ENCODE peak calls at places on chromosomes 13 and 19, in nine cellular contexts. One of them, this sample, is unnamed.

GRCh38 chr19:31725051-31725450 is 375.8 kb upstream of the TSHZ3 start:
- DNase-seq in MM.1S: no peak
- DNase-seq in endothelial cell: no peak
- DNase-seq in neural crest cell: no peak
- DNase-seq in heart right ventricle: no peak
- DNase-seq in IMR-90: no peak
- DNase-seq in progenitor cell of endocrine pancreas: no peak
- DNase-seq in nephron progenitor cell: no peak
- DNase-seq in esophagus squamous epithelium: no peak
- DNase-seq in this sample: no peak

GRCh38 chr13:79307866-79308298 is 98.2 kb downstream of the RBM26 start:
- DNase-seq in MM.1S: no peak
- DNase-seq in endothelial cell: no peak
- DNase-seq in neural crest cell: no peak
- DNase-seq in heart right ventricle: no peak
- DNase-seq in IMR-90: peak
- DNase-seq in progenitor cell of endocrine pancreas: no peak
- DNase-seq in nephron progenitor cell: no peak
- DNase-seq in esophagus squamous epithelium: no peak
- DNase-seq in this sample: no peak

GRCh38 chr19:2800506-2800905 is 15.2 kb downstream of the THOP1 start:
- DNase-seq in MM.1S: no peak
- DNase-seq in endothelial cell: no peak
- DNase-seq in neural crest cell: no peak
- DNase-seq in heart right ventricle: peak
- DNase-seq in IMR-90: no peak
- DNase-seq in progenitor cell of endocrine pancreas: no peak
- DNase-seq in nephron progenitor cell: no peak
- DNase-seq in esophagus squamous epithelium: no peak
- DNase-seq in this sample: no peak

GRCh38 chr13:25300861-25301346 is 521 bp upstream of the NUP58 start:
- DNase-seq in MM.1S: no peak
- DNase-seq in endothelial cell: peak
- DNase-seq in neural crest cell: no peak
- DNase-seq in heart right ventricle: peak
- DNase-seq in IMR-90: no peak
- DNase-seq in progenitor cell of endocrine pancreas: no peak
- DNase-seq in nephron progenitor cell: no peak
- DNase-seq in esophagus squamous epithelium: no peak
- DNase-seq in this sample: peak

GRCh38 chr19:55437410-55437809 is 5.7 kb downstream of the SHISA7 start:
- DNase-seq in MM.1S: peak
- DNase-seq in endothelial cell: peak
- DNase-seq in neural crest cell: peak
- DNase-seq in heart right ventricle: peak
- DNase-seq in IMR-90: peak
- DNase-seq in progenitor cell of endocrine pancreas: peak
- DNase-seq in nephron progenitor cell: peak
- DNase-seq in esophagus squamous epithelium: no peak
- DNase-seq in this sample: no peak

GRCh38 chr13:100125946-100126345 is 37.1 kb downstream of the PCCA start:
- DNase-seq in MM.1S: no peak
- DNase-seq in endothelial cell: no peak
- DNase-seq in neural crest cell: no peak
- DNase-seq in heart right ventricle: no peak
- DNase-seq in IMR-90: no peak
- DNase-seq in progenitor cell of endocrine pancreas: no peak
- DNase-seq in nephron progenitor cell: no peak
- DNase-seq in esophagus squamous epithelium: no peak
- DNase-seq in this sample: no peak

GRCh38 chr19:16470911-16471811 is 609 bp downstream of the EPS15L1 start:
- DNase-seq in MM.1S: peak
- DNase-seq in endothelial cell: peak
- DNase-seq in neural crest cell: peak
- DNase-seq in heart right ventricle: peak
- DNase-seq in IMR-90: peak
- DNase-seq in progenitor cell of endocrine pancreas: no peak
- DNase-seq in nephron progenitor cell: no peak
- DNase-seq in esophagus squamous epithelium: no peak
- DNase-seq in this sample: peak

GRCh38 chr13:30708541-30708940 is 26.8 kb upstream of the ALOX5AP start:
- DNase-seq in MM.1S: no peak
- DNase-seq in endothelial cell: no peak
- DNase-seq in neural crest cell: no peak
- DNase-seq in heart right ventricle: no peak
- DNase-seq in IMR-90: peak
- DNase-seq in progenitor cell of endocrine pancreas: no peak
- DNase-seq in nephron progenitor cell: no peak
- DNase-seq in esophagus squamous epithelium: no peak
- DNase-seq in this sample: no peak

GRCh38 chr19:3984908-3985642 is at the start of gene EEF2:
- DNase-seq in MM.1S: peak
- DNase-seq in endothelial cell: peak
- DNase-seq in neural crest cell: peak
- DNase-seq in heart right ventricle: peak
- DNase-seq in IMR-90: peak
- DNase-seq in progenitor cell of endocrine pancreas: peak
- DNase-seq in nephron progenitor cell: peak
- DNase-seq in esophagus squamous epithelium: peak
- DNase-seq in this sample: peak

GRCh38 chr13:75792526-75793187 is 156.5 kb downstream of the LMO7 start:
- DNase-seq in MM.1S: no peak
- DNase-seq in endothelial cell: no peak
- DNase-seq in neural crest cell: no peak
- DNase-seq in heart right ventricle: no peak
- DNase-seq in IMR-90: peak
- DNase-seq in progenitor cell of endocrine pancreas: no peak
- DNase-seq in nephron progenitor cell: no peak
- DNase-seq in esophagus squamous epithelium: no peak
- DNase-seq in this sample: no peak

GRCh38 chr13:74210693-74211393 is 76.6 kb upstream of the KLF12 start:
- DNase-seq in MM.1S: no peak
- DNase-seq in endothelial cell: no peak
- DNase-seq in neural crest cell: no peak
- DNase-seq in heart right ventricle: no peak
- DNase-seq in IMR-90: peak
- DNase-seq in progenitor cell of endocrine pancreas: no peak
- DNase-seq in nephron progenitor cell: no peak
- DNase-seq in esophagus squamous epithelium: no peak
- DNase-seq in this sample: no peak

GRCh38 chr13:71703145-71703544 is 163.9 kb downstream of the DACH1 start:
- DNase-seq in MM.1S: no peak
- DNase-seq in endothelial cell: no peak
- DNase-seq in neural crest cell: no peak
- DNase-seq in heart right ventricle: no peak
- DNase-seq in IMR-90: no peak
- DNase-seq in progenitor cell of endocrine pancreas: no peak
- DNase-seq in nephron progenitor cell: no peak
- DNase-seq in esophagus squamous epithelium: no peak
- DNase-seq in this sample: no peak

GRCh38 chr13:35160921-35161320 is 218.9 kb downstream of the NBEA start:
- DNase-seq in MM.1S: no peak
- DNase-seq in endothelial cell: no peak
- DNase-seq in neural crest cell: no peak
- DNase-seq in heart right ventricle: no peak
- DNase-seq in IMR-90: no peak
- DNase-seq in progenitor cell of endocrine pancreas: no peak
- DNase-seq in nephron progenitor cell: no peak
- DNase-seq in esophagus squamous epithelium: no peak
- DNase-seq in this sample: no peak

GRCh38 chr13:35163674-35164073 is 221.6 kb downstream of the NBEA start:
- DNase-seq in MM.1S: peak
- DNase-seq in endothelial cell: no peak
- DNase-seq in neural crest cell: no peak
- DNase-seq in heart right ventricle: no peak
- DNase-seq in IMR-90: no peak
- DNase-seq in progenitor cell of endocrine pancreas: no peak
- DNase-seq in nephron progenitor cell: no peak
- DNase-seq in esophagus squamous epithelium: no peak
- DNase-seq in this sample: no peak

GRCh38 chr13:35165205-35165604 is 223.1 kb downstream of the NBEA start:
- DNase-seq in MM.1S: no peak
- DNase-seq in endothelial cell: no peak
- DNase-seq in neural crest cell: no peak
- DNase-seq in heart right ventricle: no peak
- DNase-seq in IMR-90: no peak
- DNase-seq in progenitor cell of endocrine pancreas: no peak
- DNase-seq in nephron progenitor cell: no peak
- DNase-seq in esophagus squamous epithelium: no peak
- DNase-seq in this sample: no peak

GRCh38 chr13:35164324-35164932 is 222.4 kb downstream of the NBEA start:
- DNase-seq in MM.1S: peak
- DNase-seq in endothelial cell: no peak
- DNase-seq in neural crest cell: no peak
- DNase-seq in heart right ventricle: no peak
- DNase-seq in IMR-90: peak
- DNase-seq in progenitor cell of endocrine pancreas: no peak
- DNase-seq in nephron progenitor cell: no peak
- DNase-seq in esophagus squamous epithelium: no peak
- DNase-seq in this sample: no peak

DNA sequence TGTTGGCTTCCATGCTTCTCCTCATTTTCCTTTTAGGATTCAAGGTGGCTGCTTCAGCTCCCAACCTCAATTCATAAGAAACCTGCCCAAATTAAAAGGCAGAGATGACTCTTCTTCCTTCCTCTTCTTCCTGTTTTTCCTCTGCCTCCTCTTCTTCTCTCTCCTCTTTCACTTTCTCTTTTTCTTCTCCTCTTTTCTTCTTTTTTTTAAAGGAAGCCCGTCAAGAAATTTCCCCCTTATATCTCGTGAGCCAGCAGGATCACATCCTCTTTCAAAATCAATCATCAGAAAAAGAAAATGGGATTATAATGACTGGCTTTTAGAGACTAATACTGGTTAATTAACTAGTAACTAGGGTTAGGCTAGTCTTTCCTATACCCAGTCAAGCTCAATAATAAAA is 220.3 kb downstream of the NBEA start:
- DNase-seq in MM.1S: no peak
- DNase-seq in endothelial cell: no peak
- DNase-seq in neural crest cell: no peak
- DNase-seq in heart right ventricle: no peak
- DNase-seq in IMR-90: no peak
- DNase-seq in progenitor cell of endocrine pancreas: no peak
- DNase-seq in nephron progenitor cell: no peak
- DNase-seq in esophagus squamous epithelium: no peak
- DNase-seq in this sample: no peak
- TF ChIP-seq CTCF in MM.1S: no peak
- TF ChIP-seq CTCF in endothelial cell: no peak
- TF ChIP-seq CTCF in neural crest cell: no peak
- TF ChIP-seq CTCF in heart right ventricle: no peak
- TF ChIP-seq CTCF in IMR-90: no peak
- TF ChIP-seq CTCF in progenitor cell of endocrine pancreas: no peak
- TF ChIP-seq CTCF in nephron progenitor cell: no peak
- TF ChIP-seq CTCF in esophagus squamous epithelium: no peak
- TF ChIP-seq CTCF in this sample: no peak

GRCh38 chr13:48994731-48995130 is 19.0 kb downstream of the FNDC3A start:
- DNase-seq in MM.1S: no peak
- DNase-seq in endothelial cell: no peak
- DNase-seq in neural crest cell: no peak
- DNase-seq in heart right ventricle: no peak
- DNase-seq in IMR-90: peak
- DNase-seq in progenitor cell of endocrine pancreas: no peak
- DNase-seq in nephron progenitor cell: no peak
- DNase-seq in esophagus squamous epithelium: no peak
- DNase-seq in this sample: no peak
- TF ChIP-seq CTCF in MM.1S: no peak
- TF ChIP-seq CTCF in endothelial cell: no peak
- TF ChIP-seq CTCF in neural crest cell: no peak
- TF ChIP-seq CTCF in heart right ventricle: no peak
- TF ChIP-seq CTCF in IMR-90: no peak
- TF ChIP-seq CTCF in progenitor cell of endocrine pancreas: no peak
- TF ChIP-seq CTCF in nephron progenitor cell: no peak
- TF ChIP-seq CTCF in esophagus squamous epithelium: no peak
- TF ChIP-seq CTCF in this sample: no peak

DNA sequence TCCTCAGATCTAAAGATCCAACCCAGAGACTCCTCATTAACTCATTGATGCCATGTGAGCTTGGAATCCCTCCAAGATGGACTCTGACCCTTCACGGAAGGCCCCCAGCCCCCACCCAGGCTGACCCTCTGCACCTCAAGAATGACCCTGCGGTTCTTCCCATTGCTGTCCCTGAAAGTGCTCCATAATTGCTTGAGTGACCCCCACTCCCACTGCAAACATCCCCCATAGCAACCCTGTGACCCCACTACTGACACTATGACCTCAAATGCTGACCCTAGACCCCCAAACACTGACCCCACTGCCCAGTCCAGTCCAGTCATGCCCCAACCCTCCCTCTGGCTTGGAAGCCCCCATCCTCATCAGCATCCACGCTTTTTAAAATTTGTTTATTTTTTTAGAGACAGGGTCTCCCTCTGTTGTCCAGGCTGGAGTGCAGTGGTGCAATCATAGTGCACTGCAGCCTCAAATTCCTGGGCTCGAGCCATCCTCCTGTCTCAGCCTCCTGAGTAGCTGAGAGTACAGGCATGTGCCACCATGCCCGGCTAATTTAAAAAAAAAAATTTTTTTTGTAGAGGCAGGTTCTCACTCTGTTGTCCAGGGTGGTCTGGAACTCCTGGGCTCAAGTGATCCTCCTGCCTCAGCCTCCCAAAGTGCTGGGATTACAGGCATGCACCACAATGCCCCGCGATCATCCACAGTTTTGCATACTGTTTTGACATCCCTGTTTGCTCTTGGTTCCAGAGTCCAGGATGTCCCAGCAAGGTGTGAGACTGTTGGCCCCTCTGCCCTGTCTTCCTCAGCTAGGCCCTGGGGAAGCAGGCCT is 855 bp downstream of the LYL1 start:
- DNase-seq in MM.1S: no peak
- DNase-seq in endothelial cell: no peak
- DNase-seq in neural crest cell: no peak
- DNase-seq in heart right ventricle: no peak
- DNase-seq in IMR-90: no peak
- DNase-seq in progenitor cell of endocrine pancreas: no peak
- DNase-seq in nephron progenitor cell: no peak
- DNase-seq in esophagus squamous epithelium: no peak
- DNase-seq in this sample: no peak
- TF ChIP-seq CTCF in MM.1S: no peak
- TF ChIP-seq CTCF in endothelial cell: no peak
- TF ChIP-seq CTCF in neural crest cell: no peak
- TF ChIP-seq CTCF in heart right ventricle: no peak
- TF ChIP-seq CTCF in IMR-90: no peak
- TF ChIP-seq CTCF in progenitor cell of endocrine pancreas: no peak
- TF ChIP-seq CTCF in nephron progenitor cell: no peak
- TF ChIP-seq CTCF in esophagus squamous epithelium: no peak
- TF ChIP-seq CTCF in this sample: no peak

DNA sequence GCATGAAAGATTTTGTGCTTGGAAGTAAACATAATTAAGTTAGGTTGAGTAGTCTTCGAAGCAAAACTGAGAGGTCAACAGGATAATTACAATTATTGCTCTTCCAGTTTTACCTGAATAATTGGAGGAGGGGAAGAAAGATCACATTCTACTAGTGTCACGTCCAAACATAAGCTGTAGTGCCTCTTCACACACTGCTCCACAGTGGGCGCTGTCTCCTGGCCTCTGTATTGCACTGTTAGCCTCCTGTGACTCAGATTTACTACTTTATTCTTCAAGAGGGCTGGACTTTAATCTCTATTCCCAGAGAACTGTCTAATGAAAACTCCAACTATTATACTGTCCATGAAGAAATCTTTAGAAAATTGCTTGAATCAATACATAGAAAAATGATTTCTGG is 62.9 kb downstream of the TRPC4 start:
- DNase-seq in MM.1S: no peak
- DNase-seq in endothelial cell: no peak
- DNase-seq in neural crest cell: no peak
- DNase-seq in heart right ventricle: no peak
- DNase-seq in IMR-90: no peak
- DNase-seq in progenitor cell of endocrine pancreas: no peak
- DNase-seq in nephron progenitor cell: peak
- DNase-seq in esophagus squamous epithelium: no peak
- DNase-seq in this sample: no peak
- TF ChIP-seq CTCF in MM.1S: no peak
- TF ChIP-seq CTCF in endothelial cell: no peak
- TF ChIP-seq CTCF in neural crest cell: no peak
- TF ChIP-seq CTCF in heart right ventricle: no peak
- TF ChIP-seq CTCF in IMR-90: no peak
- TF ChIP-seq CTCF in progenitor cell of endocrine pancreas: no peak
- TF ChIP-seq CTCF in nephron progenitor cell: no peak
- TF ChIP-seq CTCF in esophagus squamous epithelium: no peak
- TF ChIP-seq CTCF in this sample: no peak

This sample was measured in activated B cell treated with CpG ODN at 0.5 μM for 24 hours.